ENCODE peak calls at places on chromosomes 5 and 9, in nine cellular contexts. A, J, P, I, C, W, R, E and L are unnamed samples.
A peak's percentile ranks its signal among the peaks of the same experiment; 100 is the strongest.

GRCh38 chr5:158153508-158153907 is 294.6 kb upstream of the CLINT1 start:
- DNase-seq in A (no peak), J (no peak), P (no peak), I (no peak), C (no peak), W (no peak), R (no peak), E (no peak), L (no peak)

GRCh38 chr9:6938873-6939272 is 181.1 kb downstream of the KDM4C start:
- DNase-seq in A (no peak), J (no peak), P (no peak), I (no peak), C (no peak), W (no peak), R (no peak), E (no peak), L (no peak)

GRCh38 chr5:90386099-90386710 is 23.4 kb downstream of the CETN3 start:
- DNase-seq in A (no peak), J (no peak), P (no peak), I (peak; percentile 32), C (peak; percentile 21), W (no peak), R (no peak), E (no peak), L (no peak)

GRCh38 chr5:35264509-35264908 is 34.2 kb upstream of the PRLR start:
- DNase-seq in A (no peak), J (no peak), P (no peak), I (no peak), C (no peak), W (no peak), R (no peak), E (no peak), L (no peak)

GRCh38 chr5:169160405-169160901 is 140.5 kb downstream of the SLIT3 start:
- DNase-seq in A (no peak), J (no peak), P (no peak), I (no peak), C (no peak), W (no peak), R (no peak), E (no peak), L (peak; percentile 81)

GRCh38 chr5:25099538-25099937 is 454.8 kb upstream of the CDH10 start:
- DNase-seq in A (no peak), J (no peak), P (no peak), I (no peak), C (no peak), W (no peak), R (no peak), E (no peak), L (no peak)

GRCh38 chr5:16690243-16690839 is 73.5 kb upstream of the RETREG1 start:
- DNase-seq in A (no peak), J (peak; percentile 16), P (no peak), I (peak; percentile 47), C (peak; percentile 19), W (no peak), R (no peak), E (peak; percentile 88), L (no peak)

GRCh38 chr9:22383720-22384119 is 62.9 kb upstream of the DMRTA1 start:
- DNase-seq in A (no peak), J (no peak), P (no peak), I (no peak), C (no peak), W (no peak), R (no peak), E (no peak), L (no peak)

DNA sequence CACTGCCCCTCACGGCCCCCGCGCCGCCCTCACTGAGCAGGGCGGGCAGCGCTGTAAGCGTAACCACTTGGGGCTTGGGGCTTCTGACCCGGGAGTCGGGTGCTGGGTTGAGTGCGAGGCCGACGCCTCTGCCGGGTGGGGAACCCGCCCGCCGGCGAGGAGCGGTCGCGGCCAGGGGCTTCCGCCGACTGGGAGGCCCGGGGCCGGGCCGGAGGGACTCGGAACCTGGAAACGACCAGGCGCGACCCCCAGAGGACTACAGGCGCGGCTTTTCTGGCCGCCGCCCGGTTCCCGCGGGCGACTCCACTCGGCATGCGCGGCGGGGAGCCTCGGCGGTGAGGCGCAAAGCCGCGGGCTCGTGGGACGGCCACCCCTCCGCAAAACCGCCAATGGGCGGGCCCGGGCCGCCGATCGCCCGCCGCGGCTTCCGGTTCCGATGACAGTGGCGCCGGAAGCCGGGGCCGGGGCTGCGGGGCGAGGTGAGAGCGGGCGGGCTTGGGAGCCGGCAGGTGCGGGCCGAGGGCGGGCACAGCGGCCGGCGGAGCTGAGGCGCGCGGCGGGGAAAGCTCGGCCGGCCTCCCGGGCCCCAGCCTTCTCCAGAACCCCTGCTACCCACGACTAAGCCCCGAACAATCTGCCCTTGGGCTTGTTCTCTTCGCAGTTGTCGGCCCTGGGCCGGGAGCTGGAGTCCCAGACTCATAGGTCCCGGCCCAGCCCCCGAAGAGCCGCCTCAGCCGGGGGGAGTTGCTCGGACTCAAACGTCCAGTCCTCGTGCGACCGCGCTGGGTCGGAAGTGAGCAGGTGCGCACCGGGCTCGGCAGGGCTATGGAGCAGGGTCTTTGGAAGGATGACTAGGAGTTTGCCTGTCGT is at the start of gene RMND5B:
- DNase-seq in A (peak; percentile 85), J (peak; percentile 77), P (no peak), I (peak; percentile 87), C (peak; percentile 37), W (peak; percentile 89), R (peak; percentile 71), E (peak; percentile 84), L (peak; percentile 96)
- TF ChIP-seq POLR2A in A (peak; percentile 69), J (peak; percentile 64), P (peak; percentile 80), I (peak; percentile 50), C (peak; percentile 64), W (peak; percentile 84), R (no peak), E (peak; percentile 57), L (no peak)

GRCh38 chr5:51383494-51384081 is 340 bp downstream of the ISL1 start:
- DNase-seq in A (no peak), J (no peak), P (no peak), I (no peak), C (no peak), W (no peak), R (no peak), E (no peak), L (no peak)
- H3K4me3 ChIP-seq in A (no peak overlapping the region), J (peak overlapping the region; percentile 51), P (no peak overlapping the region), I (no peak overlapping the region), C (peak overlapping the region; percentile 60), W (peak overlapping the region; percentile 23), R (peak overlapping the region; percentile 47), E (peak overlapping the region; percentile 43), L (peak overlapping the region; percentile 7)

GRCh38 chr9:98484218-98484617 is 224.5 kb downstream of the GABBR2 start:
- DNase-seq in A (no peak), J (no peak), P (no peak), I (no peak), C (no peak), W (no peak), R (no peak), E (no peak), L (no peak)

GRCh38 chr9:98491231-98491651 is 217.5 kb downstream of the GABBR2 start:
- DNase-seq in A (no peak), J (no peak), P (no peak), I (no peak), C (no peak), W (no peak), R (no peak), E (no peak), L (no peak)

GRCh38 chr9:98485706-98486105 is 223.0 kb downstream of the GABBR2 start:
- DNase-seq in A (no peak), J (no peak), P (no peak), I (no peak), C (no peak), W (no peak), R (no peak), E (no peak), L (no peak)

GRCh38 chr9:98491778-98492177 is 217.0 kb downstream of the GABBR2 start:
- DNase-seq in A (no peak), J (no peak), P (no peak), I (no peak), C (no peak), W (peak; percentile 40), R (no peak), E (no peak), L (no peak)

DNA sequence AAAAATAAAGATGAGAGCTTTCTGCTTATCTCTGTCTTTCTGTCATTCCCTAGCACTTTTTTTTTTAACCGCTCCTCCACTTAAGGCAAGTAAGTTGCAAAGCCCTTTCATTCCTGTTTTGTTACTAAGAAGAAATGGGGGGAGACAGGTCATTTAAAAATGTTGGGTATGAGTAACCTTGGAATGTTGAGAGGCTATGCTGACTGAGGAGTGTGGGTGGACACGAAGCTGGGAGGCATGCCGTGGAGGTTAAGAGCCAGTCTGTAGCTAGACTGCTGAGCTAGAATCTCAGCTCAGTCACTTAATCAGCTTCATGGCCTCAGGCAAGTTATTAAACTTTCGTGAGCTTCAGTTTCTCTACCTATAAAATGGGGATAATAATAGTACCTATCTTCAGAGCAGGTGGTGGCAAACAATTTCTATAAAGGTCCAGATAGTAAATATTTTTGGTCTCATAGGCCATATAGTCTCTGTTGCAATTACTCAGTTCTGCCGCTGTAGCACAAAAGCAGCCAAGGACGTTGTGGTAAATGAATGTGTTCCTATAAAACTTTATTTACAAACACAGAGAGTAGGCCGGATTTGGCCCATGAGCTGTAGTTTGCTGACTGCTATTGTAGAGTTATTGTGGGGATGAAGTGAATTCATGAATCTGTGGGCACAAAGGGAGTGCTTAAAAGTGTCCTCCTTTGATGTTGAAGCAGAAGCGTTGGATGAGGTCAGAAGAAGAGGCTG is 220.0 kb downstream of the GABBR2 start:
- DNase-seq in A (no peak), J (no peak), P (no peak), I (no peak), C (no peak), W (no peak), R (no peak), E (peak; percentile 26), L (no peak)
- TF ChIP-seq POLR2A in A (no peak), J (no peak), P (no peak), I (no peak), C (no peak), W (no peak), R (no peak), E (no peak), L (no peak)

GRCh38 chr5:3594514-3595101 is 1.0 kb upstream of the IRX1 start:
- DNase-seq in A (no peak), J (no peak), P (no peak), I (no peak), C (no peak), W (no peak), R (no peak), E (no peak), L (no peak)

GRCh38 chr5:3597002-3597726 is 1.5 kb downstream of the IRX1 start:
- DNase-seq in A (no peak), J (no peak), P (no peak), I (no peak), C (no peak), W (no peak), R (no peak), E (no peak), L (no peak)

GRCh38 chr5:3596261-3596825 is 711 bp downstream of the IRX1 start:
- DNase-seq in A (no peak), J (no peak), P (no peak), I (no peak), C (no peak), W (no peak), R (no peak), E (no peak), L (peak; percentile 83)

GRCh38 chr5:3593771-3594513 is 1.7 kb upstream of the IRX1 start:
- DNase-seq in A (no peak), J (no peak), P (no peak), I (no peak), C (no peak), W (no peak), R (no peak), E (no peak), L (no peak)

DNA sequence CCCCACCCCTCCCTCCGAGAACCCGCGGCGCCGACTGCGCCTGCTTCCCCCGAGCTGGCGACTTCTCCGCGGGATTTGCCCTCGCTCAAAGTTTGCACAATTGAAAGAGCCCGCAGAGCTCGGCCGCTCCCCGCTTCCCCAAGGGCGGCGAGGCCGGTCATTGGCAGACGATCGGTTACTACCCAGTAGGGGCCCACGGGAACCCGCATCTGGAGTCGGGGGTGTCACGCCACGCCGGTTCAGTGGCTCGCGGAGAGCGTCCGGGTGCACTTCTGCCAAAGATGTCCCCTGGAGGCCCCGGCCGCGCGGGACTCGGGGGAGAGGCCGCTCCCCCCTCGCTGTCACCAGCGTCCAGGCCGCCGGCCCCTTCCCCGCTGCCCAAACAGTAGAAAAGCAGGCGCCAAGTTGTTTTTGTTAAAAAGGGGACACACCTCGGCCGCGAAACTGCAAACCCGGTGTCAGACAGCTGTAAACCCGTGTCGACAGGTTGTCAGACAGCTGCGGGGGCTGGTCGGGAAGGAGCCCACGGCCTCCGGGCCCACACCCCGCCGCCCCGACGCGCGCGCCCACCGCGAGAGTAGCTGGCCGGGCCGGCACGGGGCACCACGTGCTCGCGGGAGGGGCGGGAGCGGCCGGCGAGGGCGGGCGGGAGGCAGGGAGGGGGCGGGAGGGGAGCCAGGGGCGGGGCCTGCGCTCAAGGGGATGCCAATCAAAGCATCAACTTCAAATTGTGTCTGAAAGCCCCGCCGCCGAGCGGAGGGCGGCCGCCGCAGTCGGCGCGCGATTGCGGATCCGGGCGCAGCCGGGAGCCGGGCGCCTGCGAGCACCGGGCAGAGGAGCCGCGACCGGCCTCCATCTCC is at the start of gene IRX1:
- DNase-seq in A (no peak), J (no peak), P (no peak), I (no peak), C (no peak), W (no peak), R (peak; percentile 73), E (no peak), L (no peak)
- H3K4me3 ChIP-seq in A (no peak within 1 kb of the TSS), J (peak within 1 kb of the TSS; percentile 7), P (no peak within 1 kb of the TSS), I (no peak within 1 kb of the TSS), C (no peak within 1 kb of the TSS), W (no peak within 1 kb of the TSS), R (peak within 1 kb of the TSS; percentile 66), E (no peak within 1 kb of the TSS), L (peak within 1 kb of the TSS; percentile 62)